ENCODE peak calls at places on chromosome 15, in four cellular contexts. Y is HepG2, M is GM12878, Q is K562. P is an unnamed sample.

GRCh38 chr15:78006567-78007205 is 70.8 kb downstream of the TBC1D2B start:
- DNase-seq in Y (no peak), M (no peak), Q (no peak), P (no peak)

GRCh38 chr15:64288577-64288976 is 67.4 kb downstream of the CSNK1G1 start:
- DNase-seq in M (no peak), Y (no peak), Q (no peak), P (no peak)

GRCh38 chr15:48823237-48823636 is 12.4 kb upstream of the CEP152 start:
- DNase-seq in Q (no peak), M (no peak), Y (no peak), P (peak; percentile 17)

GRCh38 chr15:72168833-72169232 is 28.8 kb downstream of the GRAMD2A start:
- DNase-seq in Q (no peak), Y (no peak), M (no peak), P (no peak)

GRCh38 chr15:79978694-79979519 is 7.9 kb upstream of the BCL2A1 start:
- DNase-seq in Y (peak; percentile 87), Q (no peak), M (peak; percentile 95), P (no peak)

GRCh38 chr15:89680282-89680873 is 1.2 kb upstream of the PLIN1 start:
- DNase-seq in Y (peak; percentile 80), Q (no peak), M (no peak), P (no peak)

GRCh38 chr15:57777034-57777433 is 70.5 kb downstream of the POLR2M start:
- DNase-seq in Q (no peak), Y (no peak), M (no peak), P (no peak)

GRCh38 chr15:28047277-28047676 is 51.8 kb downstream of the OCA2 start:
- DNase-seq in Q (no peak), Y (no peak), M (no peak), P (no peak)

GRCh38 chr15:82530606-82531379 is 9.5 kb downstream of the RPS17 start:
- DNase-seq in M (peak; percentile 55), Q (peak; percentile 71), Y (peak; percentile 67), P (peak; percentile 82)

GRCh38 chr15:83695246-83695645 is 41.3 kb downstream of the ADAMTSL3 start:
- DNase-seq in Q (no peak), M (no peak), Y (no peak), P (no peak)

GRCh38 chr15:59224474-59224873 is 17.8 kb downstream of the LDHAL6B start:
- DNase-seq in Q (no peak), M (no peak), Y (no peak), P (no peak)

GRCh38 chr15:88476635-88477038 is 9.1 kb downstream of the MRPS11 start:
- DNase-seq in Q (peak; percentile 59), Y (peak; percentile 18), M (no peak), P (peak; percentile 38)

GRCh38 chr15:70196314-70197291 is 98.9 kb upstream of the TLE3 start:
- DNase-seq in M (peak; percentile 90), Q (no peak), Y (peak; percentile 89), P (peak; percentile 81)

GRCh38 chr15:69462030-69462492 is 9.4 kb downstream of the RPLP1 start:
- DNase-seq in Y (no peak), M (no peak), Q (no peak), P (no peak)

GRCh38 chr15:89321521-89322410 is 12.9 kb downstream of the POLG start:
- DNase-seq in Y (peak; percentile 82), Q (no peak), M (no peak), P (no peak)

GRCh38 chr15:67197364-67197695 is 57.1 kb downstream of the AAGAB start:
- DNase-seq in M (no peak), Y (no peak), Q (no peak), P (no peak)

GRCh38 chr15:64288999-64289398 is 67.0 kb downstream of the CSNK1G1 start:
- DNase-seq in M (no peak), Y (no peak), Q (no peak), P (no peak)

GRCh38 chr15:90742082-90742481 is 24.9 kb downstream of the BLM start:
- DNase-seq in M (no peak), Q (no peak), Y (no peak), P (no peak)

GRCh38 chr15:77737238-77738037 is 104.7 kb upstream of the LINGO1 start:
- DNase-seq in Q (peak; percentile 74), Y (no peak), M (no peak), P (no peak)

GRCh38 chr15:95864467-95864886 is 466.0 kb upstream of the NR2F2 start:
- DNase-seq in Q (no peak), M (peak; percentile 73), Y (no peak), P (no peak)

GRCh38 chr15:42001236-42001635 is 19.6 kb downstream of the PLA2G4E start:
- DNase-seq in Q (no peak), M (no peak), Y (no peak), P (no peak)

GRCh38 chr15:57782731-57783130 is 76.2 kb downstream of the POLR2M start:
- DNase-seq in Y (no peak), M (no peak), Q (no peak), P (no peak)

GRCh38 chr15:92681141-92681622 is 25.6 kb upstream of the FAM174B start:
- DNase-seq in M (no peak), Q (no peak), Y (no peak), P (no peak)

GRCh38 chr15:39583586-39584265 is 2.8 kb downstream of the THBS1 start:
- DNase-seq in Q (peak; percentile 38), Y (peak; percentile 25), M (no peak), P (peak; percentile 57)

GRCh38 chr15:73273181-73274002 is 95.4 kb downstream of the HCN4 start:
- DNase-seq in M (no peak), Y (peak; percentile 42), Q (peak; percentile 59), P (peak; percentile 66)

GRCh38 chr15:32878849-32879795 is 161.3 kb downstream of the GREM1 start:
- DNase-seq in Q (no peak), Y (no peak), M (no peak), P (no peak)

GRCh38 chr15:70375586-70375985 is 277.9 kb upstream of the TLE3 start:
- DNase-seq in Y (no peak), M (no peak), Q (no peak), P (no peak)

GRCh38 chr15:33720952-33721351 is 247.3 kb upstream of the CHRM5 start:
- DNase-seq in M (no peak), Y (no peak), Q (no peak), P (no peak)

GRCh38 chr15:70830615-70831014 is 23.3 kb downstream of the LARP6 start:
- DNase-seq in Y (no peak), M (no peak), Q (no peak), P (no peak)

GRCh38 chr15:97350813-97351212 is 609.7 kb upstream of the ARRDC4 start:
- DNase-seq in Q (no peak), Y (no peak), M (no peak), P (no peak)

GRCh38 chr15:72706266-72706665 is 20.3 kb downstream of the BBS4 start:
- DNase-seq in M (no peak), Y (no peak), Q (no peak), P (no peak)

GRCh38 chr15:32888221-32888761 is 170.5 kb downstream of the GREM1 start:
- DNase-seq in Q (no peak), Y (no peak), M (no peak), P (no peak)

GRCh38 chr15:46848704-46849103 is 868.6 kb upstream of the SEMA6D start:
- DNase-seq in Q (no peak), M (no peak), Y (no peak), P (no peak)

GRCh38 chr15:74384566-74385441 is 17.4 kb upstream of the CYP11A1 start:
- DNase-seq in Q (no peak), Y (no peak), M (peak; percentile 95), P (no peak)
- TF ChIP-seq TCF7 in Q (no peak), Y (no peak), M (no peak), P (no peak)

GRCh38 chr15:62849316-62850129 is 193.0 kb upstream of the TPM1 start:
- DNase-seq in Q (no peak), M (no peak), Y (no peak), P (no peak)

GRCh38 chr15:62847900-62848489 is 194.6 kb upstream of the TPM1 start:
- DNase-seq in Q (peak; percentile 76), M (no peak), Y (peak; percentile 44), P (peak; percentile 88)

GRCh38 chr15:62846805-62847481 is 195.6 kb upstream of the TPM1 start:
- DNase-seq in Y (no peak), M (no peak), Q (no peak), P (no peak)

GRCh38 chr15:62850318-62850717 is 192.2 kb upstream of the TPM1 start:
- DNase-seq in Y (no peak), M (no peak), Q (no peak), P (no peak)

GRCh38 chr15:62848631-62849050 is 193.9 kb upstream of the TPM1 start:
- DNase-seq in Y (peak; percentile 13), Q (no peak), M (no peak), P (no peak)
- TF ChIP-seq CTCF in Y (peak; percentile 23), Q (no peak), M (no peak), P (no peak)

DNA sequence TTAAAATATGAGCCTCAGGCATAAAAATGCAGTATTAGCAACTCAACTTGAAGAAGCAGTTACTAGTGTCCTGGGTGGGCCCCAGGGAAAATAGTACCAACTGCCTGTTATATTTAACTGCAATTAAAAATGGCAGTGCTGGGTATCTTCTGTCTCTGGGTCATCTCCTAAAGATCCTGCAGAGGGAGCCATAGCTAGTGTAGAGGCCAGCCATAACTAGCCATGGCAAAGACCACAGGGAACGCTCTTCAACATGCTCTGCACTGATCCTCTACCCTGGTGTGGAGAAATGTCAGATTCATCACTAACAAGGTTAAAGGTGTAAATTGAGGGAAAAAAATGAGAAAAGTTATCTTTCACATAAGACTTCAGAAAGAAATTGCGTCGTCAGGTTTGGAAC is 181.3 kb downstream of the SNRPN start:
- DNase-seq in Q (peak; percentile 7), M (no peak), Y (peak; percentile 2), P (no peak)
- TF ChIP-seq CREM in Q (no peak), M (no peak), Y (no peak), P (no peak)

GRCh38 chr15:55993804-55994539 is 560 bp upstream of the NEDD4 start:
- DNase-seq in Q (no peak), Y (peak; percentile 24), M (no peak), P (peak; percentile 33)
- TF ChIP-seq TCF7 in Q (no peak), Y (no peak), M (no peak), P (no peak)

GRCh38 chr15:23646165-23647000 is 1.3 kb downstream of the MAGEL2 start:
- DNase-seq in Y (no peak), M (no peak), Q (no peak), P (no peak)

GRCh38 chr15:23647421-23648375 is at the start of gene MAGEL2:
- DNase-seq in M (no peak), Q (no peak), Y (no peak), P (peak; percentile 49)

GRCh38 chr15:23645379-23646164 is 2.1 kb downstream of the MAGEL2 start:
- DNase-seq in Q (no peak), M (no peak), Y (peak; percentile 3), P (peak; percentile 50)

GRCh38 chr15:23647001-23647295 is 719 bp downstream of the MAGEL2 start:
- DNase-seq in Y (no peak), Q (no peak), M (no peak), P (no peak)

GRCh38 chr15:23648920-23649515 is 1.4 kb upstream of the MAGEL2 start:
- DNase-seq in Q (peak; percentile 51), M (no peak), Y (peak; percentile 16), P (peak; percentile 67)
- TF ChIP-seq CTCF in Q (peak; percentile 56), M (peak; percentile 15), Y (peak; percentile 75), P (peak; percentile 39)

DNA sequence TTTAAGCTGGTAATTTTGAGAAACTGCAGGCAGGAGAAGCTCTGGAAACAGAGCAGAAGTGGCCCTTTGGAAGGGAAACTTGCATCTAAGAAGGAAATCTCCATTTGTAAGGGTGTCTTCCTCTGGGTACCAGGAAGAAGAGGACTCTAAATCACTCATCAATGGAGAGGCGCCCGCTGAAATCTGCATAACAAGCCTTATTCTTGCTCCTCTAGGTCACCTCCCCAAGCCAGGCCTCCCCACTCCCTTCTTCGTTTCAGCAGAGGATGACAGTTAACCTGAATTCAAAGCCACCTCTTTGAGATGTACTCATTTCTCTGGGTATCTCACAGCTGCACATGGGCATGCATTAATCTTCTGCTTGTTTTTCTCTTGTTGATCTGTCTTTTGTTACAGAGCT is 51.6 kb downstream of the GABRB3 start:
- DNase-seq in Y (no peak), M (no peak), Q (no peak), P (peak; percentile 63)
- TF ChIP-seq CREM in Y (no peak), M (no peak), Q (no peak), P (no peak)